ENCODE peak calls at places on chromosomes 2 and 18, in ten cellular contexts. One of them, this sample, is unnamed.

GRCh38 chr2:107738268-107738667 is 88.4 kb upstream of the RGPD4 start:
- DNase-seq in PC-9: no peak
- DNase-seq in astrocyte of the spinal cord: no peak
- DNase-seq in hepatocyte: no peak
- DNase-seq in uterus: no peak
- DNase-seq in right atrium auricular region: no peak
- DNase-seq in SK-N-SH: no peak
- DNase-seq in CD4-positive, alpha-beta memory T cell: no peak
- DNase-seq in ascending aorta: no peak
- DNase-seq in cardiac fibroblast: no peak
- DNase-seq in this sample: no peak

GRCh38 chr2:117068371-117068770 is 746.1 kb upstream of the DDX18 start:
- DNase-seq in astrocyte of the spinal cord: no peak
- DNase-seq in ascending aorta: no peak
- DNase-seq in SK-N-SH: no peak
- DNase-seq in cardiac fibroblast: no peak
- DNase-seq in hepatocyte: peak
- DNase-seq in CD4-positive, alpha-beta memory T cell: no peak
- DNase-seq in uterus: no peak
- DNase-seq in PC-9: no peak
- DNase-seq in right atrium auricular region: no peak
- DNase-seq in this sample: no peak

GRCh38 chr2:99811544-99811943 is 321.7 kb upstream of the REV1 start:
- DNase-seq in hepatocyte: no peak
- DNase-seq in PC-9: no peak
- DNase-seq in cardiac fibroblast: peak
- DNase-seq in ascending aorta: no peak
- DNase-seq in astrocyte of the spinal cord: peak
- DNase-seq in right atrium auricular region: no peak
- DNase-seq in CD4-positive, alpha-beta memory T cell: no peak
- DNase-seq in SK-N-SH: no peak
- DNase-seq in uterus: no peak
- DNase-seq in this sample: no peak

GRCh38 chr2:157443795-157444642 is at the start of gene CYTIP:
- DNase-seq in right atrium auricular region: no peak
- DNase-seq in CD4-positive, alpha-beta memory T cell: peak
- DNase-seq in SK-N-SH: no peak
- DNase-seq in hepatocyte: no peak
- DNase-seq in PC-9: no peak
- DNase-seq in ascending aorta: peak
- DNase-seq in cardiac fibroblast: no peak
- DNase-seq in uterus: no peak
- DNase-seq in astrocyte of the spinal cord: no peak
- DNase-seq in this sample: no peak

GRCh38 chr2:183227191-183227590 is 102.9 kb downstream of the NUP35 start:
- DNase-seq in cardiac fibroblast: no peak
- DNase-seq in right atrium auricular region: no peak
- DNase-seq in CD4-positive, alpha-beta memory T cell: no peak
- DNase-seq in SK-N-SH: no peak
- DNase-seq in ascending aorta: no peak
- DNase-seq in PC-9: no peak
- DNase-seq in hepatocyte: no peak
- DNase-seq in astrocyte of the spinal cord: no peak
- DNase-seq in uterus: no peak
- DNase-seq in this sample: no peak

GRCh38 chr18:70280007-70280925 is 8.6 kb upstream of the SOCS6 start:
- DNase-seq in CD4-positive, alpha-beta memory T cell: no peak
- DNase-seq in right atrium auricular region: no peak
- DNase-seq in uterus: no peak
- DNase-seq in astrocyte of the spinal cord: peak
- DNase-seq in ascending aorta: no peak
- DNase-seq in cardiac fibroblast: peak
- DNase-seq in SK-N-SH: no peak
- DNase-seq in PC-9: no peak
- DNase-seq in hepatocyte: no peak
- DNase-seq in this sample: no peak

GRCh38 chr18:54671291-54671881 is 80.3 kb downstream of the DYNAP start:
- DNase-seq in SK-N-SH: peak
- DNase-seq in CD4-positive, alpha-beta memory T cell: peak
- DNase-seq in hepatocyte: peak
- DNase-seq in PC-9: no peak
- DNase-seq in ascending aorta: no peak
- DNase-seq in right atrium auricular region: no peak
- DNase-seq in uterus: no peak
- DNase-seq in cardiac fibroblast: peak
- DNase-seq in astrocyte of the spinal cord: peak
- DNase-seq in this sample: peak

GRCh38 chr2:45567974-45568789 is 42.9 kb downstream of the SRBD1 start:
- DNase-seq in SK-N-SH: no peak
- DNase-seq in PC-9: no peak
- DNase-seq in right atrium auricular region: no peak
- DNase-seq in hepatocyte: peak
- DNase-seq in ascending aorta: no peak
- DNase-seq in uterus: no peak
- DNase-seq in CD4-positive, alpha-beta memory T cell: peak
- DNase-seq in astrocyte of the spinal cord: peak
- DNase-seq in cardiac fibroblast: peak
- DNase-seq in this sample: no peak

GRCh38 chr2:134169788-134170187 is 84.1 kb upstream of the MGAT5 start:
- DNase-seq in hepatocyte: no peak
- DNase-seq in SK-N-SH: no peak
- DNase-seq in astrocyte of the spinal cord: no peak
- DNase-seq in uterus: no peak
- DNase-seq in PC-9: no peak
- DNase-seq in ascending aorta: no peak
- DNase-seq in cardiac fibroblast: no peak
- DNase-seq in CD4-positive, alpha-beta memory T cell: no peak
- DNase-seq in right atrium auricular region: no peak
- DNase-seq in this sample: no peak

GRCh38 chr2:227404575-227404974 is 16.8 kb upstream of the SCYGR1 start:
- DNase-seq in SK-N-SH: no peak
- DNase-seq in cardiac fibroblast: no peak
- DNase-seq in CD4-positive, alpha-beta memory T cell: no peak
- DNase-seq in right atrium auricular region: no peak
- DNase-seq in hepatocyte: no peak
- DNase-seq in uterus: no peak
- DNase-seq in ascending aorta: no peak
- DNase-seq in PC-9: no peak
- DNase-seq in astrocyte of the spinal cord: no peak
- DNase-seq in this sample: peak

GRCh38 chr2:8004250-8004681 is 677.6 kb upstream of the ID2 start:
- DNase-seq in hepatocyte: peak
- DNase-seq in SK-N-SH: peak
- DNase-seq in PC-9: no peak
- DNase-seq in CD4-positive, alpha-beta memory T cell: no peak
- DNase-seq in cardiac fibroblast: peak
- DNase-seq in uterus: peak
- DNase-seq in right atrium auricular region: peak
- DNase-seq in astrocyte of the spinal cord: peak
- DNase-seq in ascending aorta: peak
- DNase-seq in this sample: no peak

GRCh38 chr2:128605421-128605820 is 286.8 kb upstream of the HS6ST1 start:
- DNase-seq in ascending aorta: peak
- DNase-seq in cardiac fibroblast: no peak
- DNase-seq in PC-9: no peak
- DNase-seq in astrocyte of the spinal cord: no peak
- DNase-seq in uterus: no peak
- DNase-seq in CD4-positive, alpha-beta memory T cell: no peak
- DNase-seq in right atrium auricular region: no peak
- DNase-seq in SK-N-SH: no peak
- DNase-seq in hepatocyte: no peak
- DNase-seq in this sample: no peak

GRCh38 chr2:6181525-6182270 is 489.5 kb downstream of the SOX11 start:
- DNase-seq in CD4-positive, alpha-beta memory T cell: no peak
- DNase-seq in uterus: no peak
- DNase-seq in ascending aorta: no peak
- DNase-seq in cardiac fibroblast: peak
- DNase-seq in PC-9: no peak
- DNase-seq in right atrium auricular region: no peak
- DNase-seq in astrocyte of the spinal cord: peak
- DNase-seq in hepatocyte: peak
- DNase-seq in SK-N-SH: no peak
- DNase-seq in this sample: no peak

GRCh38 chr2:81481994-81482368 is 1177.4 kb upstream of the LRRTM1 start:
- DNase-seq in ascending aorta: no peak
- DNase-seq in cardiac fibroblast: no peak
- DNase-seq in CD4-positive, alpha-beta memory T cell: no peak
- DNase-seq in hepatocyte: no peak
- DNase-seq in astrocyte of the spinal cord: no peak
- DNase-seq in uterus: no peak
- DNase-seq in SK-N-SH: peak
- DNase-seq in PC-9: peak
- DNase-seq in right atrium auricular region: no peak
- DNase-seq in this sample: peak

GRCh38 chr2:13652531-13653313 is 936.0 kb downstream of the TRIB2 start:
- DNase-seq in SK-N-SH: no peak
- DNase-seq in PC-9: no peak
- DNase-seq in CD4-positive, alpha-beta memory T cell: no peak
- DNase-seq in ascending aorta: no peak
- DNase-seq in hepatocyte: no peak
- DNase-seq in astrocyte of the spinal cord: peak
- DNase-seq in uterus: no peak
- DNase-seq in cardiac fibroblast: no peak
- DNase-seq in right atrium auricular region: no peak
- DNase-seq in this sample: no peak
- H3K4me3 ChIP-seq in SK-N-SH: no peak
- H3K4me3 ChIP-seq in PC-9: no peak
- H3K4me3 ChIP-seq in CD4-positive, alpha-beta memory T cell: no peak
- H3K4me3 ChIP-seq in ascending aorta: no peak
- H3K4me3 ChIP-seq in hepatocyte: no peak
- H3K4me3 ChIP-seq in astrocyte of the spinal cord: no peak
- H3K4me3 ChIP-seq in uterus: no peak
- H3K4me3 ChIP-seq in cardiac fibroblast: no peak
- H3K4me3 ChIP-seq in right atrium auricular region: no peak
- H3K4me3 ChIP-seq in this sample: no peak

GRCh38 chr2:23531881-23532280 is 146.9 kb downstream of the KLHL29 start:
- DNase-seq in hepatocyte: no peak
- DNase-seq in PC-9: no peak
- DNase-seq in uterus: no peak
- DNase-seq in astrocyte of the spinal cord: no peak
- DNase-seq in ascending aorta: no peak
- DNase-seq in SK-N-SH: no peak
- DNase-seq in CD4-positive, alpha-beta memory T cell: no peak
- DNase-seq in cardiac fibroblast: no peak
- DNase-seq in right atrium auricular region: no peak
- DNase-seq in this sample: no peak

GRCh38 chr2:23531280-23531679 is 146.3 kb downstream of the KLHL29 start:
- DNase-seq in CD4-positive, alpha-beta memory T cell: no peak
- DNase-seq in right atrium auricular region: no peak
- DNase-seq in uterus: no peak
- DNase-seq in PC-9: no peak
- DNase-seq in SK-N-SH: no peak
- DNase-seq in hepatocyte: no peak
- DNase-seq in ascending aorta: no peak
- DNase-seq in cardiac fibroblast: no peak
- DNase-seq in astrocyte of the spinal cord: no peak
- DNase-seq in this sample: no peak

GRCh38 chr2:23534756-23535155 is 149.8 kb downstream of the KLHL29 start:
- DNase-seq in hepatocyte: no peak
- DNase-seq in CD4-positive, alpha-beta memory T cell: no peak
- DNase-seq in astrocyte of the spinal cord: no peak
- DNase-seq in uterus: no peak
- DNase-seq in right atrium auricular region: no peak
- DNase-seq in cardiac fibroblast: no peak
- DNase-seq in ascending aorta: no peak
- DNase-seq in SK-N-SH: no peak
- DNase-seq in PC-9: no peak
- DNase-seq in this sample: no peak

GRCh38 chr2:23532311-23533013 is 147.5 kb downstream of the KLHL29 start:
- DNase-seq in SK-N-SH: no peak
- DNase-seq in ascending aorta: no peak
- DNase-seq in right atrium auricular region: no peak
- DNase-seq in CD4-positive, alpha-beta memory T cell: peak
- DNase-seq in cardiac fibroblast: no peak
- DNase-seq in uterus: peak
- DNase-seq in PC-9: no peak
- DNase-seq in astrocyte of the spinal cord: no peak
- DNase-seq in hepatocyte: peak
- DNase-seq in this sample: no peak

DNA sequence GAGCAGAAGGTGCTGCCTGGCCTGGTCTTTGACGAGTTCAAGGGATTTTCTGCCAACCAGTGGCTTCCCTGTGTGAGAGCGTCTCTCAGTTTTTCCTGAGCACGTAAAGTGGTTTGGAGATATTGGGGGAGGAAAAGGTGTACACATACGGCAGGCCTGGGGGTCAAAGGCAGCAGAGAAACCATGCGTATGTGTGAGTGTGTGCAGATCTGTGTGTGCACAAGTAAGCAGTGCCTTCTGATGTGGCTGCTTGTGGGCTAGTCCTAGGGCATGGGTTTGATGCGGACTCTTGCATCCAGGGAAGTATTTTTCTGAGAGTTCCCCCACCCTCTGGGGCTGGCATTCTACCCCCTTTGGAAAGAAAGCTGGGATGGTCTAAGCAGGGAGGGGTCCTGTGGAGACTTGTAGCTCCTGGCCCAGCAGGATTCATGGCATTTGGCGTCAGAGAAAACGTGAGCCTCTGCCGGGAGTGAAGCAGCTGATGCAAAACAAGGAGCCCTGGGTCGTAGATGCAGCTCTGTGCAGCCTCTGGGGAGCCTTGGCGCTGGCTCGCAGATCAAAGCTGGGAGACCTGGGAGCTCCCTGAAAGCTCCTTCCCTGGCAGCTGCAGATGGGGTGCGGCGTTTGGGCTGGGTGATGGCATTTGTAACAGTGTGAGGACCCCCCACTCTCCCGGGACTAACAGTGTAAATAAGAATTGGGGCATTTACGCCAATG is 148.2 kb downstream of the KLHL29 start:
- DNase-seq in astrocyte of the spinal cord: no peak
- DNase-seq in PC-9: no peak
- DNase-seq in CD4-positive, alpha-beta memory T cell: no peak
- DNase-seq in SK-N-SH: no peak
- DNase-seq in uterus: no peak
- DNase-seq in cardiac fibroblast: no peak
- DNase-seq in right atrium auricular region: no peak
- DNase-seq in ascending aorta: no peak
- DNase-seq in hepatocyte: no peak
- DNase-seq in this sample: peak
- H3K4me3 ChIP-seq in astrocyte of the spinal cord: no peak
- H3K4me3 ChIP-seq in PC-9: no peak
- H3K4me3 ChIP-seq in CD4-positive, alpha-beta memory T cell: peak
- H3K4me3 ChIP-seq in SK-N-SH: no peak
- H3K4me3 ChIP-seq in uterus: peak
- H3K4me3 ChIP-seq in cardiac fibroblast: no peak
- H3K4me3 ChIP-seq in right atrium auricular region: no peak
- H3K4me3 ChIP-seq in ascending aorta: no peak
- H3K4me3 ChIP-seq in hepatocyte: no peak
- H3K4me3 ChIP-seq in this sample: no peak

GRCh38 chr2:150046211-150046610 is 441.3 kb downstream of the RND3 start:
- DNase-seq in astrocyte of the spinal cord: peak
- DNase-seq in right atrium auricular region: no peak
- DNase-seq in ascending aorta: no peak
- DNase-seq in PC-9: peak
- DNase-seq in hepatocyte: no peak
- DNase-seq in cardiac fibroblast: peak
- DNase-seq in uterus: no peak
- DNase-seq in CD4-positive, alpha-beta memory T cell: no peak
- DNase-seq in SK-N-SH: no peak
- DNase-seq in this sample: no peak
- H3K4me3 ChIP-seq in astrocyte of the spinal cord: no peak
- H3K4me3 ChIP-seq in right atrium auricular region: no peak
- H3K4me3 ChIP-seq in ascending aorta: peak
- H3K4me3 ChIP-seq in PC-9: no peak
- H3K4me3 ChIP-seq in hepatocyte: no peak
- H3K4me3 ChIP-seq in cardiac fibroblast: no peak
- H3K4me3 ChIP-seq in uterus: no peak
- H3K4me3 ChIP-seq in CD4-positive, alpha-beta memory T cell: no peak
- H3K4me3 ChIP-seq in SK-N-SH: no peak
- H3K4me3 ChIP-seq in this sample: no peak

GRCh38 chr2:164151518-164151917 is 415.7 kb upstream of the FIGN start:
- DNase-seq in CD4-positive, alpha-beta memory T cell: no peak
- DNase-seq in ascending aorta: no peak
- DNase-seq in PC-9: no peak
- DNase-seq in SK-N-SH: no peak
- DNase-seq in cardiac fibroblast: peak
- DNase-seq in astrocyte of the spinal cord: no peak
- DNase-seq in right atrium auricular region: peak
- DNase-seq in uterus: no peak
- DNase-seq in hepatocyte: no peak
- DNase-seq in this sample: no peak
- H3K4me3 ChIP-seq in CD4-positive, alpha-beta memory T cell: no peak
- H3K4me3 ChIP-seq in ascending aorta: no peak
- H3K4me3 ChIP-seq in PC-9: no peak
- H3K4me3 ChIP-seq in SK-N-SH: no peak
- H3K4me3 ChIP-seq in cardiac fibroblast: no peak
- H3K4me3 ChIP-seq in astrocyte of the spinal cord: no peak
- H3K4me3 ChIP-seq in right atrium auricular region: no peak
- H3K4me3 ChIP-seq in uterus: no peak
- H3K4me3 ChIP-seq in hepatocyte: no peak
- H3K4me3 ChIP-seq in this sample: no peak

This sample was measured in H7.